ENCODE peak calls at places on chromosomes 7 and 10, in nine cellular contexts. One of them, this sample, is unnamed.

GRCh38 chr10:49139866-49140195 is 6.0 kb upstream of the FAM170B start:
- DNase-seq in heart right ventricle: no peak
- DNase-seq in A549: peak; percentile 71
- DNase-seq in endodermal cell: no peak
- DNase-seq in PC-3: peak; percentile 95
- DNase-seq in fibroblast of lung: peak; percentile 96
- DNase-seq in CD8-positive, alpha-beta T cell: no peak
- DNase-seq in pancreas: no peak
- DNase-seq in psoas muscle: no peak
- DNase-seq in this sample: no peak

GRCh38 chr10:69324583-69324982 is 46.3 kb downstream of the HK1 start:
- DNase-seq in heart right ventricle: no peak
- DNase-seq in A549: no peak
- DNase-seq in endodermal cell: peak; percentile 48
- DNase-seq in PC-3: no peak
- DNase-seq in fibroblast of lung: no peak
- DNase-seq in CD8-positive, alpha-beta T cell: no peak
- DNase-seq in pancreas: no peak
- DNase-seq in psoas muscle: no peak
- DNase-seq in this sample: no peak

GRCh38 chr10:96017227-96017687 is 26.1 kb upstream of the CCNJ start:
- DNase-seq in heart right ventricle: no peak
- DNase-seq in A549: peak; percentile 69
- DNase-seq in endodermal cell: peak; percentile 77
- DNase-seq in PC-3: peak; percentile 80
- DNase-seq in fibroblast of lung: peak; percentile 34
- DNase-seq in CD8-positive, alpha-beta T cell: no peak
- DNase-seq in pancreas: no peak
- DNase-seq in psoas muscle: no peak
- DNase-seq in this sample: no peak

GRCh38 chr7:34160261-34160752 is 255.0 kb downstream of the BMPER start:
- DNase-seq in heart right ventricle: no peak
- DNase-seq in A549: no peak
- DNase-seq in endodermal cell: no peak
- DNase-seq in PC-3: no peak
- DNase-seq in fibroblast of lung: peak; percentile 90
- DNase-seq in CD8-positive, alpha-beta T cell: no peak
- DNase-seq in pancreas: no peak
- DNase-seq in psoas muscle: peak; percentile 32
- DNase-seq in this sample: no peak

GRCh38 chr10:47367646-47368045 is 16.4 kb downstream of the ZNF488 start:
- DNase-seq in heart right ventricle: no peak
- DNase-seq in A549: no peak
- DNase-seq in endodermal cell: peak; percentile 24
- DNase-seq in PC-3: no peak
- DNase-seq in fibroblast of lung: no peak
- DNase-seq in CD8-positive, alpha-beta T cell: no peak
- DNase-seq in pancreas: peak; percentile 44
- DNase-seq in psoas muscle: no peak
- DNase-seq in this sample: no peak

GRCh38 chr7:55065511-55066229 is 46.9 kb downstream of the EGFR start:
- DNase-seq in heart right ventricle: no peak
- DNase-seq in A549: peak; percentile 84
- DNase-seq in endodermal cell: peak; percentile 71
- DNase-seq in PC-3: peak; percentile 92
- DNase-seq in fibroblast of lung: peak; percentile 94
- DNase-seq in CD8-positive, alpha-beta T cell: no peak
- DNase-seq in pancreas: no peak
- DNase-seq in psoas muscle: no peak
- DNase-seq in this sample: no peak

GRCh38 chr10:29646238-29646902 is 11.6 kb upstream of the SVIL start:
- DNase-seq in heart right ventricle: no peak
- DNase-seq in A549: no peak
- DNase-seq in endodermal cell: no peak
- DNase-seq in PC-3: peak; percentile 57
- DNase-seq in fibroblast of lung: peak; percentile 73
- DNase-seq in CD8-positive, alpha-beta T cell: no peak
- DNase-seq in pancreas: no peak
- DNase-seq in psoas muscle: peak; percentile 51
- DNase-seq in this sample: no peak

GRCh38 chr10:131805696-131806095 is 95.1 kb upstream of the PPP2R2D start:
- DNase-seq in heart right ventricle: no peak
- DNase-seq in A549: no peak
- DNase-seq in endodermal cell: peak; percentile 30
- DNase-seq in PC-3: no peak
- DNase-seq in fibroblast of lung: no peak
- DNase-seq in CD8-positive, alpha-beta T cell: no peak
- DNase-seq in pancreas: no peak
- DNase-seq in psoas muscle: no peak
- DNase-seq in this sample: no peak

DNA sequence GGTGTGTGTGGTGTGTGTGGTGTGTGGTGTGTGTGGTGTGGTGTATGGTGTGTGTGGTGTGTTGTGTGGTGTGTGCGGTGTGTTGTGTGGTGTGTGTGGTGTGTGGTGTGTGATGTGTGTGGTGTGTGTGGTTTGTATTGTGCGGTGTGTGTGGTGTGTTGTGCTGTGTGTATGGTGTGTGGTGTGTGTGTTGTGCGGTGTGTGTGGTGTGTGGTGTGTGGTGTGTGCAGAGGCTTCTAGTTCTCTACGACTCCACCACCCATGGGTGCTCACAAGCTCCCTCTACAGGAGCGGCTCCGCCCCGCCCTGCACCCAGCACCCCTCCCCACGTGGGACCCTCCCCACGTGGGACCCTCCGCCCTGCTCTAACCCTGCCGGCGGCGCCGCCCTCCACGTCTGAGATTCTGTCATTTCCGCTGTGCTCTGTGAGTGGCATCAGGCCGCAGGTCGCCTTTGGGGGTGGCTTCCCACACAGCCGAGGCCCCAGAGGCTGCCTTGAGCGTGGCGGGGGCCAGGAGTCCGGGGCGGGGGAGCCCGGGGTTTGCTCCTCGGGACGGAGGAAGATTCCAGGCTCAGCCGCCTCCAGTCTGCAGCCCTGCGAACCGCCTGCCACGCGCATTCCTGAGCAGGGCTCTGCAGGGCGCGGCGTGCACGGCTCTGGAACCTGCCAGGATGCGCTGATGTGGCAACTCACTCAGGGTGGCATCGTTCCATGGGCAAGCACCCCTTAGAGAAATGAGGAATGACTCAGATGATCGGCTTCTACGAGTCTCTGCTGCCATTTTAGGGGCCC is 37.0 kb upstream of the DNAJB6 start:
- DNase-seq in heart right ventricle: no peak
- DNase-seq in A549: peak; percentile 87
- DNase-seq in endodermal cell: peak; percentile 66
- DNase-seq in PC-3: peak; percentile 26
- DNase-seq in fibroblast of lung: peak; percentile 33
- DNase-seq in CD8-positive, alpha-beta T cell: no peak
- DNase-seq in pancreas: no peak
- DNase-seq in psoas muscle: no peak
- DNase-seq in this sample: no peak
- TF ChIP-seq CTCF in heart right ventricle: no peak
- TF ChIP-seq CTCF in A549: peak; percentile 58
- TF ChIP-seq CTCF in endodermal cell: peak; percentile 20
- TF ChIP-seq CTCF in PC-3: peak; percentile 35
- TF ChIP-seq CTCF in fibroblast of lung: no peak
- TF ChIP-seq CTCF in CD8-positive, alpha-beta T cell: no peak
- TF ChIP-seq CTCF in pancreas: no peak
- TF ChIP-seq CTCF in psoas muscle: no peak
- TF ChIP-seq CTCF in this sample: no peak

GRCh38 chr7:1468899-1469298 is 9.6 kb upstream of the MICALL2 start:
- DNase-seq in heart right ventricle: no peak
- DNase-seq in A549: no peak
- DNase-seq in endodermal cell: no peak
- DNase-seq in PC-3: no peak
- DNase-seq in fibroblast of lung: no peak
- DNase-seq in CD8-positive, alpha-beta T cell: no peak
- DNase-seq in pancreas: no peak
- DNase-seq in psoas muscle: no peak
- DNase-seq in this sample: no peak

GRCh38 chr7:1468203-1468602 is 8.9 kb upstream of the MICALL2 start:
- DNase-seq in heart right ventricle: no peak
- DNase-seq in A549: no peak
- DNase-seq in endodermal cell: no peak
- DNase-seq in PC-3: no peak
- DNase-seq in fibroblast of lung: no peak
- DNase-seq in CD8-positive, alpha-beta T cell: no peak
- DNase-seq in pancreas: no peak
- DNase-seq in psoas muscle: no peak
- DNase-seq in this sample: no peak

GRCh38 chr7:1463685-1464223 is 4.5 kb upstream of the MICALL2 start:
- DNase-seq in heart right ventricle: no peak
- DNase-seq in A549: peak; percentile 53
- DNase-seq in endodermal cell: no peak
- DNase-seq in PC-3: no peak
- DNase-seq in fibroblast of lung: no peak
- DNase-seq in CD8-positive, alpha-beta T cell: no peak
- DNase-seq in pancreas: no peak
- DNase-seq in psoas muscle: no peak
- DNase-seq in this sample: no peak

GRCh38 chr7:1464694-1465093 is 5.4 kb upstream of the MICALL2 start:
- DNase-seq in heart right ventricle: no peak
- DNase-seq in A549: no peak
- DNase-seq in endodermal cell: no peak
- DNase-seq in PC-3: no peak
- DNase-seq in fibroblast of lung: no peak
- DNase-seq in CD8-positive, alpha-beta T cell: no peak
- DNase-seq in pancreas: no peak
- DNase-seq in psoas muscle: no peak
- DNase-seq in this sample: no peak

DNA sequence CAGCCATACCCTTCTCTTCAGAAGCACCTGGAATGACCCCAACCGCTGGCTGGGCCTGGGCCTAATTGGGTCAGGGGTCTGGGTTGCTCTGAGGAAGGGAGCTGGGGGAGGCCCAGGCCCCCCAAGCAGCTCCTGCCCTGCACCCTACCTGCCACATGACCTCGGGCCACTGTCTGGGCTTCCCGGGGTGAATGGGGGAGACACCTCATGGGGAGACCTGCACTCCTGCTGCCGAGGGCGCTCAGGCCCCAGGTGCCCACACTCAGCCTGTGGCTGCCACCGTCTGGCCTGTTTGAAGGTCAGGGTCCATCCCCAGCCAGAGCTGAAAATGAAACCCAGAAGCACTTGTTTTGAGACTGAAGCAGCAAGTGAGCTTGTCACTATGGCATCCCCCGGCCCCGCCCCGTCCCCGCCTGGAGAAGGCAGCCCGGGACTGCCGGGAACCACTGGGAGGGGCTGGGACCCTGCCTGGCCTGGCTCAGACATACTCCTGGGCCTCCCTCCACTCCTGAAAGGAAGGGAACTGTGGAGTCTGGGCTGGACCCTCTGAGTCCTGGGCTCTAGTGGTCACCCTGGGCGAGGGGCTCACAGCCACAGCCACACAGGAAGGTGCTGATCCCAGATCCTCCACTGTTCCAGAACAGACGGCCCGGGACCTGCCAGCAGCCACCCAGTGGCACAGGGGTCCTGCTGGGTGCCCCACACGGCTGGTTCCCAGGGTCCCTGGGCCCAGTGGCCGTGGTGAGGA is 7.4 kb upstream of the MICALL2 start:
- DNase-seq in heart right ventricle: peak; percentile 75
- DNase-seq in A549: peak; percentile 70
- DNase-seq in endodermal cell: peak; percentile 90
- DNase-seq in PC-3: peak; percentile 29
- DNase-seq in fibroblast of lung: peak; percentile 67
- DNase-seq in CD8-positive, alpha-beta T cell: no peak
- DNase-seq in pancreas: peak; percentile 80
- DNase-seq in psoas muscle: peak; percentile 76
- DNase-seq in this sample: peak; percentile 78
- H3K27ac ChIP-seq in heart right ventricle: peak overlapping the region; percentile 84
- H3K27ac ChIP-seq in A549: no peak overlapping the region
- H3K27ac ChIP-seq in endodermal cell: peak overlapping the region; percentile 73
- H3K27ac ChIP-seq in PC-3: no peak overlapping the region
- H3K27ac ChIP-seq in fibroblast of lung: peak overlapping the region; percentile 54
- H3K27ac ChIP-seq in CD8-positive, alpha-beta T cell: no peak overlapping the region
- H3K27ac ChIP-seq in pancreas: no peak overlapping the region
- H3K27ac ChIP-seq in psoas muscle: peak overlapping the region; percentile 66
- H3K27ac ChIP-seq in this sample: peak overlapping the region; percentile 81

GRCh38 chr10:61905446-61905725 is 3.9 kb downstream of the ARID5B start:
- DNase-seq in heart right ventricle: no peak
- DNase-seq in A549: no peak
- DNase-seq in endodermal cell: no peak
- DNase-seq in PC-3: no peak
- DNase-seq in fibroblast of lung: no peak
- DNase-seq in CD8-positive, alpha-beta T cell: no peak
- DNase-seq in pancreas: no peak
- DNase-seq in psoas muscle: no peak
- DNase-seq in this sample: no peak

GRCh38 chr10:61903991-61904350 is 2.5 kb downstream of the ARID5B start:
- DNase-seq in heart right ventricle: no peak
- DNase-seq in A549: no peak
- DNase-seq in endodermal cell: no peak
- DNase-seq in PC-3: peak; percentile 97
- DNase-seq in fibroblast of lung: no peak
- DNase-seq in CD8-positive, alpha-beta T cell: no peak
- DNase-seq in pancreas: no peak
- DNase-seq in psoas muscle: no peak
- DNase-seq in this sample: no peak

GRCh38 chr10:61905837-61906236 is 4.3 kb downstream of the ARID5B start:
- DNase-seq in heart right ventricle: no peak
- DNase-seq in A549: no peak
- DNase-seq in endodermal cell: no peak
- DNase-seq in PC-3: no peak
- DNase-seq in fibroblast of lung: no peak
- DNase-seq in CD8-positive, alpha-beta T cell: no peak
- DNase-seq in pancreas: no peak
- DNase-seq in psoas muscle: no peak
- DNase-seq in this sample: no peak

GRCh38 chr10:61903184-61903990 is 1.9 kb downstream of the ARID5B start:
- DNase-seq in heart right ventricle: peak; percentile 67
- DNase-seq in A549: peak; percentile 25
- DNase-seq in endodermal cell: peak; percentile 76
- DNase-seq in PC-3: peak; percentile 78
- DNase-seq in fibroblast of lung: peak; percentile 79
- DNase-seq in CD8-positive, alpha-beta T cell: peak; percentile 76
- DNase-seq in pancreas: peak; percentile 85
- DNase-seq in psoas muscle: peak; percentile 61
- DNase-seq in this sample: peak; percentile 77

DNA sequence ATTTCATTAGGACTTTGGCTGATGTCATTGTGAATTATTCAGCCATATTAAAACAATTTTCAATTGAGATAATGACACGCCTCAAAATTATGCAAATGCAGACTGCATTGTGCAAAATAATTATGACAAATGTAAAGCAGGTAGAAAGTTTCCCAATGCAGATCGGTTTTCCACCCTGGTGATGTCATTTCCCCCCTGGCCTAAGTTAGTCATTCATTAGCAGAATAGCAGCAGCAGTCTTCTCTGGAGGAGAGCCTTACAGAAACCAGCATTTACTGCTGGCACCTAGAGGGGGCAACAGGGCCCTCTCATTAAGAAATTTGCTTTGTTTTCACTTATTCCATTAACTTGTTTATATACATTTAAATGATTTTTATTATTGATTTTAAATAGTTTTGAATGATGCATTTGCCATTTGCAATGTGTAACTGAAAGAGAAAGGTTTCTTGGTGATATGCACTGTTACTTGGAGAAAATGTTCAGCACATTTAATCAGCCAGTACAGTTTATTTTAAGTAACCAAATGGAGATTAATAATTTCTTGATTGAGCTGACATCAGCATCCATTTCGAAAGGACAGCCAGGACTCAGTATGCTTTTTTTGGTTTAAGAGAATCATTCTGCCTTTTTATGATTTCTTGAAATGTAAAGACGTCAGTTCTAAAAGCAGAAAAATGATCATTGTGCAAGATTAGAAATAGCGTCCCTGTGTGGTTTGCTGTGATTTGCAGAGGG is 3.4 kb downstream of the ARID5B start:
- DNase-seq in heart right ventricle: no peak
- DNase-seq in A549: peak; percentile 47
- DNase-seq in endodermal cell: peak; percentile 57
- DNase-seq in PC-3: peak; percentile 96
- DNase-seq in fibroblast of lung: peak; percentile 85
- DNase-seq in CD8-positive, alpha-beta T cell: no peak
- DNase-seq in pancreas: no peak
- DNase-seq in psoas muscle: no peak
- DNase-seq in this sample: no peak
- TF ChIP-seq CTCF in heart right ventricle: peak; percentile 36
- TF ChIP-seq CTCF in A549: peak; percentile 6
- TF ChIP-seq CTCF in endodermal cell: peak; percentile 78
- TF ChIP-seq CTCF in PC-3: peak; percentile 68
- TF ChIP-seq CTCF in fibroblast of lung: peak; percentile 39
- TF ChIP-seq CTCF in CD8-positive, alpha-beta T cell: peak; percentile 25
- TF ChIP-seq CTCF in pancreas: no peak
- TF ChIP-seq CTCF in psoas muscle: peak; percentile 2
- TF ChIP-seq CTCF in this sample: no peak

DNA sequence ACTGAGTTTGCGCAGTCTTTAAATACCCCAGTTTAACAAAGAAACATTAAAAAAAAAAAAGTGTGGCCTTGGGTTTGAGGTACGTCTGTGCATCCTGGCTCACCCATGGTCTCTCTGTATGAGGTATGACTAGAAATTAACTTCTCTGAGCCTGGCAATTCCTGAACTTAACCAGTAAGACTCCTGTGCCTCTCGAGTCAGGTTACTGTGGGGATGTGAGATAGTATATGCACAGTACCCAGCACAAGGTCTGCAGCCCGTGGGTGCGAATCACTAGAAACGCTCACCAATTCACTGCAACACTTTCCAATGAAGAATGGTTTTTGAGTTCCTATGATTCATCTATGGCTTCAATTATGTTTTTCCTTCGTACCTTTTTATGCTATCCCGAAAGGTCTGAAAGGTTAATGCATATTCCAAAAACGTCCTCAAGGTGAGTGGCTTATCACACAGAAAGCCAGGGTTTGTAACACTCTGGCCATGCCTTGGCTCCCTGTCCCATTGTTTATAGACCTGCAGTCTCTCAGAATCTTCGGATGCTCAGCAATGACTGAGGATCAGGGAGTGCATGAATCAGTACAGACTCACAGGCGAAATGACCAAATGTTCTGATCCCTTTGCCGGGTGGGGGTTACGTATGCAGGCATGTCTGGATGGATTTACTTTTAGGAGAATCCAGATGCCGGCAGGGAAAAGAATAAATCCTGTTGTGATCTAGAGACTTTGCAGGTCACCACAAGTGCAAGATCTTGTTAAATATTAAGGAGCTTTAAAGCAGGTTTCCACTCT is 149.7 kb downstream of the SFMBT2 start:
- DNase-seq in heart right ventricle: no peak
- DNase-seq in A549: peak; percentile 15
- DNase-seq in endodermal cell: no peak
- DNase-seq in PC-3: peak; percentile 66
- DNase-seq in fibroblast of lung: peak; percentile 74
- DNase-seq in CD8-positive, alpha-beta T cell: no peak
- DNase-seq in pancreas: no peak
- DNase-seq in psoas muscle: no peak
- DNase-seq in this sample: no peak
- H3K27ac ChIP-seq in heart right ventricle: peak overlapping the region; percentile 37
- H3K27ac ChIP-seq in A549: peak overlapping the region; percentile 60
- H3K27ac ChIP-seq in endodermal cell: no peak overlapping the region
- H3K27ac ChIP-seq in PC-3: peak overlapping the region; percentile 89
- H3K27ac ChIP-seq in fibroblast of lung: peak overlapping the region; percentile 31
- H3K27ac ChIP-seq in CD8-positive, alpha-beta T cell: no peak overlapping the region
- H3K27ac ChIP-seq in pancreas: no peak overlapping the region
- H3K27ac ChIP-seq in psoas muscle: peak overlapping the region; percentile 76
- H3K27ac ChIP-seq in this sample: no peak overlapping the region

This sample was measured in lower lobe of right lung.